ENCODE peak calls at places on chromosomes 3 and 15, in six cellular contexts. A is heart left ventricle, B is body of pancreas, J is breast epithelium, Z is RWPE2, U is tibial artery. N is an unnamed sample.
A peak's percentile ranks its signal among the peaks of the same experiment; 100 is the strongest.

GRCh38 chr15:88605507-88606436 is 15.4 kb upstream of the AEN start:
- DNase-seq in B (peak; percentile 64), A (no peak), U (no peak), J (no peak), Z (no peak), N (no peak)

GRCh38 chr3:30471076-30471475 is 135.3 kb upstream of the TGFBR2 start:
- DNase-seq in A (no peak), Z (no peak), U (no peak), B (no peak), J (peak; percentile 31), N (no peak)

GRCh38 chr3:12423918-12424634 is 60.2 kb upstream of the TSEN2 start:
- DNase-seq in A (no peak), Z (no peak), B (no peak), U (no peak), J (no peak), N (no peak)

GRCh38 chr15:99211926-99212325 is 37.5 kb downstream of the TTC23 start:
- DNase-seq in Z (no peak), U (no peak), A (no peak), J (no peak), B (no peak), N (no peak)

GRCh38 chr3:42590989-42591756 is 513 bp downstream of the SS18L2 start:
- DNase-seq in Z (no peak), U (no peak), B (no peak), J (no peak), A (no peak), N (peak; percentile 70)

GRCh38 chr3:77539014-77539413 is 499.1 kb downstream of the ROBO2 start:
- DNase-seq in A (no peak), Z (no peak), J (no peak), U (no peak), B (no peak), N (no peak)

GRCh38 chr3:166284994-166285393 is 447.8 kb upstream of the BCHE start:
- DNase-seq in Z (no peak), J (no peak), A (no peak), U (no peak), B (no peak), N (no peak)

GRCh38 chr3:196149922-196150321 is 61.3 kb downstream of the ZDHHC19 start:
- DNase-seq in U (no peak), Z (no peak), J (no peak), B (no peak), A (no peak), N (no peak)

GRCh38 chr3:196144383-196145105 is 62.7 kb upstream of the TFRC start:
- DNase-seq in U (no peak), A (no peak), Z (no peak), B (no peak), J (no peak), N (no peak)

GRCh38 chr3:46829699-46830208 is 33.5 kb downstream of the MYL3 start:
- DNase-seq in A (no peak), B (no peak), Z (no peak), J (no peak), U (no peak), N (no peak)

GRCh38 chr15:96038650-96039049 is 291.9 kb upstream of the NR2F2 start:
- DNase-seq in Z (no peak), U (no peak), A (no peak), B (no peak), J (no peak), N (no peak)

GRCh38 chr15:99408236-99409096 is 157.2 kb downstream of the LRRC28 start:
- DNase-seq in B (peak; percentile 16), Z (no peak), J (peak; percentile 46), U (no peak), A (peak; percentile 64), N (no peak)

GRCh38 chr15:57160823-57161560 is 215.3 kb upstream of the CGNL1 start:
- DNase-seq in U (no peak), B (no peak), A (no peak), Z (no peak), J (no peak), N (no peak)

GRCh38 chr3:123627673-123628670 is 43.1 kb upstream of the HACD2 start:
- DNase-seq in J (no peak), A (peak; percentile 33), B (peak; percentile 85), U (peak; percentile 53), Z (no peak), N (peak; percentile 94)

GRCh38 chr3:56785499-56785898 is 16.2 kb downstream of the ARHGEF3 start:
- DNase-seq in A (no peak), U (no peak), J (no peak), Z (no peak), B (no peak), N (no peak)

GRCh38 chr15:90571063-90571541 is 41.4 kb downstream of the CRTC3 start:
- DNase-seq in A (peak; percentile 58), U (peak; percentile 72), B (peak; percentile 55), J (peak; percentile 46), Z (no peak), N (no peak)

GRCh38 chr15:73865379-73865778 is 8.0 kb upstream of the TBC1D21 start:
- DNase-seq in B (no peak), J (no peak), U (no peak), A (no peak), Z (no peak), N (no peak)

GRCh38 chr3:64837126-64837738 is 149.4 kb upstream of the ADAMTS9 start:
- DNase-seq in A (no peak), J (peak; percentile 39), B (no peak), U (no peak), Z (no peak), N (no peak)

GRCh38 chr3:52031896-52032295 is 24.5 kb downstream of the DUSP7 start:
- DNase-seq in U (no peak), J (no peak), Z (no peak), B (no peak), A (peak; percentile 3), N (no peak)

DNA sequence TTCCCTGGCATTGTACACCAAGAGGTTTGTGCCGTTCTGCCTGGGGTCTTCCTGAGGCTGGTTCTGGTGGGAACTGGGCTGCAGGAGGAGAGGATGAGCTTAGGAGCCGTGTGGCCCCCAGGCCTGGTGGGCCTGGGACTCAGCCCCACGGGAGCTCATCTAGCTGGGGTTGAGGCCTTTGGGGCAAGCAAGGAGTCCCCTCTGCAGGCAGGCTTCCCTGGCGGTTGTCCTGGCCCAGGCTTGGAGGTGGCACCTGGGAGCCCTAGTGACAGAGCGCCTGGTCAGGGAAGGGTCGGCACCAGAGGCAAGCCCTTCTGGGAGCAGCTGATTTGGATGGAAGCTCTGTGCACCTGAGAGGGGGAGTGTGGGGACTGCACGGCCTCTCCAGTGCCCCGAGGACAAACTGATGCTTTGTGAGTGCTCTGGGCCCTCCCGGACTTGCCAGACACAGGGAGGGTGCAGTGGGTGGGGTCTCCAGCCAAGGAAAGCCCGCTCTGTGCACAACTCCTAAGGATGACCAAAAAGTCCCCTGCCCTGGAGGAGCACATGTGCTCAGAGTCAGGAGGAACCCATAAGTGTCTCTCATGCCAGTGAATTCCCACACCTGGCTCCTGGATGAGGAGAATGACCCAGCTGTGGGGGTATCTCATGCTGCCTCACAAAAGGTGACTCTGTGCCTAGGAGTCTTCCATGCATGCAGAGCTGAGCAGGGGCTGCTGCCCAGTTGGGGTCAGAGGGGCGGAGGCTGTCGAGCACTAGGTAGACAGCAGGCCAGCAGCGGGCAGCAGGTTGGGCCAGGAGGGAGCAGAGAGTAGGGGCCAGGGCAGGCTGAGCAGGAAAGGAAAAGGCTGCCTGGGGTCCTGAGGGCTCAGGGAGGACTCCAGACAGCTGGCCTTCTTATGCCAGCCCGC is 2.7 kb downstream of the PAK6 start:
- DNase-seq in Z (no peak), B (no peak), U (no peak), J (peak; percentile 14), A (no peak), N (peak; percentile 56)
- H3K4me1 ChIP-seq in Z (peaks cover 57% of the 10 kb centered on the region), B (peaks cover 22% of the 10 kb centered on the region), U (peaks cover 13% of the 10 kb centered on the region), J (peaks cover 4% of the 10 kb centered on the region), A (peaks cover 10% of the 10 kb centered on the region), N (no peaks in the 10 kb centered on the region)

GRCh38 chr15:76625267-76625666 is 279.9 kb downstream of the SCAPER start:
- DNase-seq in J (no peak), Z (no peak), B (no peak), A (no peak), U (no peak), N (no peak)
- TF ChIP-seq CTCF in J (no peak), Z (no peak), B (no peak), A (no peak), U (no peak), N (no peak)

GRCh38 chr3:41202075-41202833 is 2.9 kb downstream of the CTNNB1 start:
- DNase-seq in B (no peak), Z (no peak), A (no peak), J (no peak), U (no peak), N (no peak)

GRCh38 chr3:41199866-41200668 is 762 bp downstream of the CTNNB1 start:
- DNase-seq in B (peak; percentile 14), J (peak; percentile 30), A (peak; percentile 51), Z (no peak), U (peak; percentile 22), N (peak; percentile 70)

GRCh38 chr3:41198526-41198925 is 779 bp upstream of the CTNNB1 start:
- DNase-seq in Z (no peak), B (peak; percentile 54), A (peak; percentile 34), J (peak; percentile 40), U (peak; percentile 36), N (peak; percentile 75)

GRCh38 chr3:41198950-41199865 is at the start of gene CTNNB1:
- DNase-seq in A (peak; percentile 94), J (peak; percentile 91), U (peak; percentile 90), B (peak; percentile 94), Z (peak; percentile 87), N (peak; percentile 96)

DNA sequence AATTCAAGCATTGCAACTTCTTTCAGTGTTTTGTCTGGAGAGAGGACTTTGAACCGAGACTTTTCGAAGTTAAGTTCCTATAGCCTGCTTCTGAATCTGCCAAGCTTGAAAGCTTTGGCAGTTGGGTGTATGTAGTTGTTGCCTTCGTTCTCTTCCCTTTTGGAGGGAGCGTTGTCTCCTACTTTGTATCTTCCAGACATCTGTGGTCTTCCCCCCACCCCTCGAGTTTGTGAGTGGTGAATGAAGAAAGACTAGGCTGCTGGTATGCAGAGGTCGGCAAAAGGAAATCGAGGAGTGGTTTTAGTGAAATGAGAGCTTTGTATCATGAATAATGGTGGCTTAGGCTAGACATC is 1.3 kb downstream of the CTNNB1 start:
- DNase-seq in A (peak; percentile 17), B (peak; percentile 43), J (peak; percentile 21), Z (no peak), U (peak; percentile 38), N (no peak)
- H3K4me1 ChIP-seq in A (peaks cover 46% of the 10 kb centered on the region), B (peaks cover 50% of the 10 kb centered on the region), J (no peaks in the 10 kb centered on the region), Z (peaks cover 25% of the 10 kb centered on the region), U (peaks cover 45% of the 10 kb centered on the region), N (peaks cover 2% of the 10 kb centered on the region)

GRCh38 chr3:143122608-143123352 is 3.2 kb downstream of the CHST2 start:
- DNase-seq in B (no peak), J (no peak), A (no peak), Z (no peak), U (no peak), N (no peak)

GRCh38 chr3:143120716-143121239 is 1.2 kb downstream of the CHST2 start:
- DNase-seq in U (no peak), J (no peak), Z (no peak), B (peak; percentile 6), A (no peak), N (no peak)

GRCh38 chr3:143123353-143123974 is 3.9 kb downstream of the CHST2 start:
- DNase-seq in Z (no peak), A (no peak), U (no peak), J (no peak), B (no peak), N (no peak)

GRCh38 chr3:143121240-143122088 is 1.9 kb downstream of the CHST2 start:
- DNase-seq in B (peak; percentile 22), A (peak; percentile 57), Z (peak; percentile 60), U (no peak), J (no peak), N (no peak)

DNA sequence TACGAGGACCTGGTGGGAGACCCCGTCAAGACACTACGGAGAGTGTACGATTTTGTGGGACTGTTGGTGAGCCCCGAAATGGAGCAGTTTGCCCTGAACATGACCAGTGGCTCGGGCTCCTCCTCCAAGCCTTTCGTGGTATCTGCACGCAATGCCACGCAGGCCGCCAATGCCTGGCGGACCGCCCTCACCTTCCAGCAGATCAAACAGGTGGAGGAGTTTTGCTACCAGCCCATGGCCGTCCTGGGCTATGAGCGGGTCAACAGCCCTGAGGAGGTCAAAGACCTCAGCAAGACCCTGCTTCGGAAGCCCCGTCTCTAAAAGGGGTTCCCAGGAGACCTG is 2.5 kb downstream of the CHST2 start:
- DNase-seq in B (no peak), A (no peak), J (no peak), Z (no peak), U (no peak), N (no peak)
- TF ChIP-seq CTCF in B (no peak), A (no peak), J (no peak), Z (no peak), U (no peak), N (no peak)